ENCODE peak calls at places on chromosomes 3 and 15, in four cellular contexts. W is HepG2, S is K562, U is GM12878. P is an unnamed sample.

GRCh38 chr3:139676634-139677197 is 1.1 kb downstream of the NMNAT3 start:
- DNase-seq in W (no peak), S (no peak), U (no peak), P (no peak)

GRCh38 chr15:90001683-90002427 is 731 bp downstream of the ZNF710 start:
- DNase-seq in W (peak), S (peak), U (no peak), P (peak)

GRCh38 chr3:73637042-73637441 is 12.3 kb upstream of the PDZRN3 start:
- DNase-seq in W (no peak), S (no peak), U (no peak), P (no peak)

GRCh38 chr3:134839990-134840389 is 44.9 kb downstream of the EPHB1 start:
- DNase-seq in W (no peak), S (no peak), U (no peak), P (no peak)

GRCh38 chr15:45254405-45255293 is 2.6 kb downstream of the SLC28A2 start:
- DNase-seq in W (no peak), S (no peak), U (no peak), P (no peak)

GRCh38 chr15:29888651-29889050 is 66.4 kb upstream of the TJP1 start:
- DNase-seq in W (no peak), S (no peak), U (no peak), P (peak)

GRCh38 chr15:32802296-32802936 is 84.6 kb downstream of the GREM1 start:
- DNase-seq in W (no peak), S (no peak), U (no peak), P (no peak)

GRCh38 chr3:142577701-142578308 is 728 bp downstream of the ATR start:
- DNase-seq in W (no peak), S (no peak), U (no peak), P (no peak)

GRCh38 chr15:88609344-88609743 is 11.8 kb upstream of the AEN start:
- DNase-seq in W (no peak), S (no peak), U (no peak), P (no peak)

GRCh38 chr3:116863842-116864626 is 154.5 kb downstream of the TUSC7 start:
- DNase-seq in W (peak), S (no peak), U (peak), P (peak)

GRCh38 chr3:126956866-126957650 is 25.9 kb upstream of the PLXNA1 start:
- DNase-seq in W (no peak), S (no peak), U (no peak), P (peak)

GRCh38 chr3:155391583-155391982 is 98.1 kb upstream of the STRIT1 start:
- DNase-seq in W (no peak), S (no peak), U (no peak), P (no peak)

GRCh38 chr3:17329932-17330331 is 412.5 kb downstream of the TBC1D5 start:
- DNase-seq in W (no peak), S (no peak), U (no peak), P (no peak)

GRCh38 chr15:80567721-80568157 is 127.4 kb upstream of the ABHD17C start:
- DNase-seq in W (peak), S (peak), U (no peak), P (peak)

GRCh38 chr3:172461530-172462138 is 13.4 kb upstream of the GHSR start:
- DNase-seq in W (peak), S (peak), U (no peak), P (no peak)

GRCh38 chr15:25180606-25181289 is 226.0 kb downstream of the SNRPN start:
- DNase-seq in W (no peak), S (no peak), U (no peak), P (peak)

GRCh38 chr3:123843668-123844067 is 40.5 kb downstream of the MYLK start:
- DNase-seq in W (no peak), S (no peak), U (no peak), P (no peak)

GRCh38 chr3:46393554-46394434 is 13.1 kb downstream of the CCR5AS start:
- DNase-seq in W (no peak), S (peak), U (no peak), P (peak)

GRCh38 chr3:142498397-142499180 is 50.8 kb upstream of the XRN1 start:
- DNase-seq in W (no peak), S (no peak), U (no peak), P (no peak)

GRCh38 chr15:75694241-75695182 is 18.1 kb downstream of the CSPG4 start:
- DNase-seq in W (peak), S (peak), U (no peak), P (peak)

GRCh38 chr15:75695206-75695605 is 17.4 kb downstream of the CSPG4 start:
- DNase-seq in W (no peak), S (no peak), U (no peak), P (no peak)

GRCh38 chr15:75695634-75696302 is 16.9 kb downstream of the CSPG4 start:
- DNase-seq in W (no peak), S (no peak), U (no peak), P (no peak)

GRCh38 chr15:75696303-75696657 is 16.4 kb downstream of the CSPG4 start:
- DNase-seq in W (no peak), S (no peak), U (no peak), P (no peak)

GRCh38 chr15:75693501-75694240 is 19.0 kb downstream of the CSPG4 start:
- DNase-seq in W (no peak), S (no peak), U (no peak), P (no peak)
- TF ChIP-seq NR2C2 in W (no peak), S (no peak), U (no peak), P (no peak)

DNA sequence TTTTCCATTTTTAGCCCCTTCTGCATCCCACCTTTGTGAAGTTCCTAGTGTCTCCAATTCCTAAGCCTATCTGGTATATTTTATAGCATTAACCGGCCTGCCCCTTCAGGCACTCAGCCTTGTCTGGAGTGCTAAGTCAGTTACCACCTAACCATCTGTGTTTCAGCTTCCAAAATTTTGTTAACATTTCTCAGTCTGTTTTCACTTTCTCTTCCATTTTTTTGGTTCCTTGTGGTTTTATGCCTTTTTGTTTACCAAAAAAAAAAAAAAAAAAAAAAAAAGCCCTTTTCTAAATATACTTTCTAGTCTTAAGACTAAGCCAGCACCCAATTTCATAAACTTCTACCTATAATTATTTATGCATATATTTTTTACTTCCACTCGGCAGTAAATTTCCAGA is 92.4 kb downstream of the CSNK1G1 start:
- DNase-seq in W (no peak), S (no peak), U (peak), P (no peak)
- TF ChIP-seq NR2C2 in W (no peak), S (no peak), U (no peak), P (no peak)

GRCh38 chr3:12229896-12230295 is 59.0 kb upstream of the PPARG start:
- DNase-seq in W (no peak), S (no peak), U (no peak), P (no peak)
- TF ChIP-seq NR2C2 in W (no peak), S (no peak), U (no peak), P (no peak)

GRCh38 chr15:63072023-63072650 is 29.6 kb downstream of the TPM1 start:
- DNase-seq in W (no peak), S (no peak), U (no peak), P (no peak)
- TF ChIP-seq NR2C2 in W (no peak), S (no peak), U (no peak), P (no peak)

GRCh38 chr3:48562367-48563095 is 1.1 kb downstream of the UCN2 start:
- DNase-seq in W (no peak), S (no peak), U (no peak), P (no peak)

GRCh38 chr3:48565186-48565585 is 1.6 kb upstream of the UCN2 start:
- DNase-seq in W (no peak), S (no peak), U (no peak), P (no peak)

GRCh38 chr3:48564667-48565066 is 1.1 kb upstream of the UCN2 start:
- DNase-seq in W (no peak), S (no peak), U (no peak), P (no peak)

GRCh38 chr3:48564022-48564421 is 441 bp upstream of the UCN2 start:
- DNase-seq in W (peak), S (no peak), U (no peak), P (no peak)

GRCh38 chr3:48563382-48563918 is at the start of gene UCN2:
- DNase-seq in W (no peak), S (no peak), U (no peak), P (no peak)
- TF ChIP-seq NR2C2 in W (no peak), S (no peak), U (no peak), P (no peak)

DNA sequence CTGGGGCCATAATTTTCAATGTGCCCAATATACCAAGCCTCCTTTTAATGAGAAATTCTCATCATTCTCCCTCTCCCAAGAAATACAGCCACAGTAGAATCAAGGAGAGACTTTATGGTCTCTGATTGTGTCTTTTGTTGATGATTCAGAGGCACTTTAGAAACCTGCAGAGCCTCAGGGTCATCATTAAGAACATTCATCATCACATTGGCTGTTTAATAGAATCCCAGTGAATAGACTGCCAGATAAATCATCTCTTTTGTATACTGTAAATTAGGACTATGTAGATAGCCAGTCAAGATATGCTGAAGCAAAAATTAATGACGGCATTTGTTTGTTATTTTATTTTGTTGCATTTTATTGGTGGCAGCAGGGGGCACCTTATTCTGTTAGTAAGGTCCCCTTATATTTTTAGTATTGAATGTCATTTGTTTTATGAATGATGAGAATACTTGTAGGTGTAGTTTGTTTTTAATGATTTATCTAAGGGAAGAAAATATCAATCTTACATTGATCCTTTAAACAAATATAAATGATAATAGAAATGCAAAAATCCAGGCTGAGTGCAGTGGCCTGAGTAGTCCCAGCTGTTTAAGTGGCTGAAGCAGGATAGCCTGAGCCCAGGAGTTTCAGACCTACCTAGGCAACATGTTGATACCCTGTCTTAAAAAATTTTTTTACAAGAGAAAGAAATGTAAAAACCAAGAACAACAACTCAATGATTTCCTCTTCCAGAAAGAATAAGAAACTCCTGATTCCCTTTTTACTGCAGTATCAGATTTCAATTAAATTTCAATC is 138.8 kb downstream of the ZBBX start:
- DNase-seq in W (no peak), S (no peak), U (no peak), P (no peak)
- TF ChIP-seq NR2C2 in W (no peak), S (no peak), U (no peak), P (no peak)

DNA sequence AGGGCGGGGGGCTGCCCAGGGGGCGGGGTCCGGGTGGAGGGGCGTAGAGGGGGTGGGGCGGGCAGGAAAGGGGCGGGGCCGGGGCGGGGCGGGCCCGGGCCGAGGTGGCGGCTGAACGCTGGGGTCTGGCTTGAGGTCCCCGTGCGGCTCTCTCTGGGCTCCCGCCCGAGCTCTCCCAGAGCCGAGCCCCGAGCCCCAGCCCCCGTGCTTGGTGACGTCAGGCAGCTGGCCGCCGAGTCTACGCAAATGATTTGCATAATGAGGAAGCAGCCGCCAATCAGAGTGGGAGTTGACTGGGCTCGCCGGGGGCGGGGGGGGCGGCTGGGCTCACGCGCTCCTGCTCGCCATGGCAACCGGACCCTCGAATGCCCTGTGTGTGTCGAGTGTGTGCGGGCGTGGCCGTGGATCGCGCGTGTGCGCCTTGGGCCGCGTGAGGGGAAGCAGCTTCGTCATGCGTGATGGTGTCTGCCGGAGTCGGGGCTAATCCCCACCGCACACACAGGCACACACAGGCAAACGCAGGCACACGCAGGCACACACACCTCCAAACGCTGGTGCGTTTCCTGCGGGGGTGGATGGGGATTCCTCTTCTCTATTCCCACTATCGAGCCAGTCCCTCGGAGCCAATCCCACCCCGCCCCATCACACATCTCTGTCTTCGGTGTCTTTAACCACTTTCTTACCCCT is at the start of gene CELF6:
- DNase-seq in W (no peak), S (peak), U (peak), P (peak)
- TF ChIP-seq NR2C2 in W (no peak), S (no peak), U (no peak), P (no peak)